ENCODE peak calls at places on chromosomes 4 and X, in four cellular contexts. Y is HepG2, O is H1, J is GM12878. S is an unnamed sample.
A peak's percentile ranks its signal among the peaks of the same experiment; 100 is the strongest.

GRCh38 chr4:119962631-119963030 is 104.0 kb downstream of the MAD2L1 start:
- DNase-seq in O (no peak), Y (no peak), J (no peak), S (no peak)

GRCh38 chrX:13899607-13900006 is 82.7 kb upstream of the GPM6B start:
- DNase-seq in J (no peak), Y (no peak), O (no peak), S (no peak)

GRCh38 chr4:185036842-185037241 is 18.6 kb downstream of the HELT start:
- DNase-seq in J (no peak), O (no peak), Y (no peak), S (no peak)

GRCh38 chrX:144896323-144896722 is 351.0 kb upstream of the SPANXN1 start:
- DNase-seq in J (no peak), Y (no peak), O (no peak), S (no peak)

GRCh38 chrX:105331244-105331643 is 110.8 kb upstream of the TEX13A start:
- DNase-seq in Y (no peak), J (no peak), O (no peak), S (no peak)

GRCh38 chr4:19024047-19024446 is 1002.5 kb upstream of the LCORL start:
- DNase-seq in O (no peak), J (no peak), Y (no peak), S (no peak)

GRCh38 chrX:118528089-118528753 is 32.6 kb downstream of the DOCK11 start:
- DNase-seq in O (no peak), Y (no peak), J (peak; percentile 47), S (no peak)

GRCh38 chr4:117771647-117772337 is 262.5 kb upstream of the NDST3 start:
- DNase-seq in O (no peak), Y (no peak), J (no peak), S (no peak)

GRCh38 chr4:1447676-1448588 is 41.7 kb upstream of the NKX1-1 start:
- DNase-seq in O (no peak), J (no peak), Y (no peak), S (no peak)

GRCh38 chr4:117324851-117325491 is 239.6 kb upstream of the TRAM1L1 start:
- DNase-seq in Y (no peak), J (no peak), O (no peak), S (no peak)

GRCh38 chr4:148170408-148171385 is 271.5 kb downstream of the NR3C2 start:
- DNase-seq in Y (no peak), O (no peak), J (no peak), S (no peak)

GRCh38 chr4:156312261-156312847 is 358.7 kb upstream of the CTSO start:
- DNase-seq in O (no peak), J (no peak), Y (no peak), S (no peak)

GRCh38 chr4:155569960-155570515 is 96.6 kb upstream of the GUCY1A1 start:
- DNase-seq in Y (no peak), J (no peak), O (no peak), S (no peak)

GRCh38 chr4:84482564-84483563 is 16.2 kb downstream of the NKX6-1 start:
- DNase-seq in J (no peak), O (peak; percentile 97), Y (no peak), S (no peak)

GRCh38 chrX:112631892-112632291 is 47.8 kb downstream of the LHFPL1 start:
- DNase-seq in Y (no peak), J (no peak), O (no peak), S (no peak)

GRCh38 chr4:53800741-53801140 is 209.5 kb upstream of the LNX1 start:
- DNase-seq in Y (no peak), O (no peak), J (no peak), S (no peak)

GRCh38 chrX:2576793-2577192 is 76.0 kb upstream of the DHRSX start:
- DNase-seq in Y (peak; percentile 49), O (no peak), J (no peak), S (peak; percentile 47)

GRCh38 chrX:117138070-117138469 is 675.3 kb upstream of the CT83 start:
- DNase-seq in J (no peak), Y (peak; percentile 24), O (no peak), S (no peak)

GRCh38 chr4:143185253-143186107 is 763 bp downstream of the USP38 start:
- DNase-seq in J (no peak), O (peak; percentile 66), Y (peak; percentile 16), S (no peak)

GRCh38 chrX:13110427-13111324 is 66.3 kb upstream of the FAM9C start:
- DNase-seq in O (no peak), Y (no peak), J (no peak), S (no peak)

GRCh38 chrX:151699746-151700145 is 4.5 kb downstream of the PRRG3 start:
- DNase-seq in J (no peak), Y (no peak), O (no peak), S (no peak)

GRCh38 chrX:133999013-133999705 is 13.8 kb upstream of the GPC3 start:
- DNase-seq in O (no peak), J (no peak), Y (no peak), S (no peak)

DNA sequence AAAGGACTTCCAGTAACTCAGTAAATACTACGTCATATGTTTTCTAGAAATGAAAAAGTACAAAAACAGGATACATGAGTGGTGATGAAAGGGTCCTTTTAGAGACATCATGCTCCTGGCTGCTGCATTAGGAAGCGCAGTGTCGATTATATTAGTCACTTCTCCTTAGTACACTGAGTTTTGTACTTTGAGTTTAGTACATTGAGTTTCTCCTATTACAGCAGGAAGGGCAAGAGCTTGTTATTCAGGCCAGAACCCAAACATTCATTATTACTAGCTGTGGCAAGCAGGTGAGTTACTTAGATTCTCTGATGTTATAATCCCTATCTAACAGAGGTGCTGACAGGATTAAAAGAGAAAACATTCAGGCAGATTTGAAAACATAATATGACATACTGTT is 21.3 kb downstream of the RPGR start:
- DNase-seq in O (no peak), Y (peak; percentile 18), J (no peak), S (no peak)
- TF ChIP-seq POLR2AphosphoS5 in O (no peak), Y (no peak), J (no peak), S (no peak)

GRCh38 chr4:153241295-153241694 is 37.1 kb downstream of the TRIM2 start:
- DNase-seq in J (no peak), Y (no peak), O (no peak), S (no peak)
- TF ChIP-seq HDAC2 in J (no peak), Y (no peak), O (no peak), S (no peak)

GRCh38 chr4:100716416-100716815 is 198.6 kb upstream of the EMCN start:
- DNase-seq in J (no peak), Y (no peak), O (no peak), S (no peak)
- TF ChIP-seq POLR2AphosphoS5 in J (no peak), Y (no peak), O (no peak), S (no peak)

GRCh38 chr4:157838366-157838765 is 334.5 kb downstream of the GASK1B start:
- DNase-seq in O (no peak), J (no peak), Y (no peak), S (no peak)
- TF ChIP-seq HDAC2 in O (no peak), J (no peak), Y (no peak), S (no peak)

S was measured in K562.